ENCODE peak calls at places on chromosome 3, in four cellular contexts. One of them, this sample, is unnamed.
A peak's percentile ranks its signal among the peaks of the same experiment; 100 is the strongest.

GRCh38 chr3:25582242-25582641 is 82.5 kb downstream of the TOP2B start:
- DNase-seq in OCI-LY7: no peak
- DNase-seq in IMR-90: peak; percentile 96
- DNase-seq in Peyer's patch: no peak
- DNase-seq in this sample: no peak

GRCh38 chr3:62604301-62604700 is 231.0 kb upstream of the FEZF2 start:
- DNase-seq in OCI-LY7: no peak
- DNase-seq in IMR-90: peak; percentile 88
- DNase-seq in Peyer's patch: no peak
- DNase-seq in this sample: no peak

GRCh38 chr3:105806361-105806760 is 62.5 kb downstream of the CBLB start:
- DNase-seq in OCI-LY7: no peak
- DNase-seq in IMR-90: peak; percentile 30
- DNase-seq in Peyer's patch: no peak
- DNase-seq in this sample: peak; percentile 79

GRCh38 chr3:70726096-70726745 is 413.8 kb upstream of the MDFIC2 start:
- DNase-seq in OCI-LY7: no peak
- DNase-seq in IMR-90: peak; percentile 3
- DNase-seq in Peyer's patch: no peak
- DNase-seq in this sample: no peak

GRCh38 chr3:87207500-87207899 is 19.6 kb upstream of the CHMP2B start:
- DNase-seq in OCI-LY7: no peak
- DNase-seq in IMR-90: no peak
- DNase-seq in Peyer's patch: no peak
- DNase-seq in this sample: no peak

GRCh38 chr3:106542101-106542769 is 673.4 kb upstream of the CBLB start:
- DNase-seq in OCI-LY7: no peak
- DNase-seq in IMR-90: peak; percentile 55
- DNase-seq in Peyer's patch: no peak
- DNase-seq in this sample: no peak

GRCh38 chr3:64329037-64329436 is 103.8 kb upstream of the PRICKLE2 start:
- DNase-seq in OCI-LY7: peak; percentile 4
- DNase-seq in IMR-90: no peak
- DNase-seq in Peyer's patch: no peak
- DNase-seq in this sample: no peak

GRCh38 chr3:156522673-156523072 is 32.2 kb downstream of the SSR3 start:
- DNase-seq in OCI-LY7: no peak
- DNase-seq in IMR-90: no peak
- DNase-seq in Peyer's patch: no peak
- DNase-seq in this sample: no peak

GRCh38 chr3:37054370-37054769 is 61.1 kb downstream of the MLH1 start:
- DNase-seq in OCI-LY7: peak; percentile 22
- DNase-seq in IMR-90: peak; percentile 46
- DNase-seq in Peyer's patch: no peak
- DNase-seq in this sample: no peak

GRCh38 chr3:127632441-127632840 is 3.5 kb downstream of the PODXL2 start:
- DNase-seq in OCI-LY7: no peak
- DNase-seq in IMR-90: no peak
- DNase-seq in Peyer's patch: no peak
- DNase-seq in this sample: no peak

GRCh38 chr3:179464296-179465092 is 13.2 kb upstream of the GNB4 start:
- DNase-seq in OCI-LY7: no peak
- DNase-seq in IMR-90: no peak
- DNase-seq in Peyer's patch: no peak
- DNase-seq in this sample: no peak

GRCh38 chr3:11220230-11220629 is 52.0 kb upstream of the ATG7 start:
- DNase-seq in OCI-LY7: no peak
- DNase-seq in IMR-90: no peak
- DNase-seq in Peyer's patch: no peak
- DNase-seq in this sample: no peak

GRCh38 chr3:144033863-144034262 is 62.2 kb downstream of the DIPK2A start:
- DNase-seq in OCI-LY7: no peak
- DNase-seq in IMR-90: no peak
- DNase-seq in Peyer's patch: no peak
- DNase-seq in this sample: no peak

GRCh38 chr3:124768812-124769211 is 38.6 kb downstream of the UMPS start:
- DNase-seq in OCI-LY7: no peak
- DNase-seq in IMR-90: no peak
- DNase-seq in Peyer's patch: peak; percentile 59
- DNase-seq in this sample: no peak

GRCh38 chr3:151316267-151316991 is at the start of gene GPR87:
- DNase-seq in OCI-LY7: no peak
- DNase-seq in IMR-90: peak; percentile 49
- DNase-seq in Peyer's patch: no peak
- DNase-seq in this sample: no peak

GRCh38 chr3:105827101-105827634 is 41.6 kb downstream of the CBLB start:
- DNase-seq in OCI-LY7: no peak
- DNase-seq in IMR-90: no peak
- DNase-seq in Peyer's patch: no peak
- DNase-seq in this sample: no peak

GRCh38 chr3:178306427-178307115 is 229.7 kb upstream of the KCNMB2 start:
- DNase-seq in OCI-LY7: no peak
- DNase-seq in IMR-90: no peak
- DNase-seq in Peyer's patch: no peak
- DNase-seq in this sample: no peak

GRCh38 chr3:156298938-156299337 is 178.6 kb downstream of the KCNAB1 start:
- DNase-seq in OCI-LY7: no peak
- DNase-seq in IMR-90: no peak
- DNase-seq in Peyer's patch: peak; percentile 62
- DNase-seq in this sample: no peak

GRCh38 chr3:116663161-116663885 is 46.3 kb upstream of the TUSC7 start:
- DNase-seq in OCI-LY7: no peak
- DNase-seq in IMR-90: no peak
- DNase-seq in Peyer's patch: no peak
- DNase-seq in this sample: no peak

GRCh38 chr3:76500746-76501275 is 539.1 kb upstream of the ROBO2 start:
- DNase-seq in OCI-LY7: no peak
- DNase-seq in IMR-90: peak; percentile 46
- DNase-seq in Peyer's patch: no peak
- DNase-seq in this sample: no peak

GRCh38 chr3:99751649-99752048 is 66.0 kb upstream of the CMSS1 start:
- DNase-seq in OCI-LY7: no peak
- DNase-seq in IMR-90: peak; percentile 89
- DNase-seq in Peyer's patch: no peak
- DNase-seq in this sample: no peak

GRCh38 chr3:162491957-162492356 is 995.3 kb downstream of the OTOL1 start:
- DNase-seq in OCI-LY7: no peak
- DNase-seq in IMR-90: peak; percentile 36
- DNase-seq in Peyer's patch: no peak
- DNase-seq in this sample: no peak

GRCh38 chr3:21795152-21795837 is 44.3 kb upstream of the ZNF385D start:
- DNase-seq in OCI-LY7: no peak
- DNase-seq in IMR-90: no peak
- DNase-seq in Peyer's patch: no peak
- DNase-seq in this sample: no peak

GRCh38 chr3:48372862-48373435 is 930 bp downstream of the FBXW12 start:
- DNase-seq in OCI-LY7: no peak
- DNase-seq in IMR-90: no peak
- DNase-seq in Peyer's patch: no peak
- DNase-seq in this sample: no peak
- H3K4me3 ChIP-seq in OCI-LY7: no peak overlapping the region
- H3K4me3 ChIP-seq in IMR-90: no peak overlapping the region
- H3K4me3 ChIP-seq in Peyer's patch: no peak overlapping the region
- H3K4me3 ChIP-seq in this sample: no peak overlapping the region

DNA sequence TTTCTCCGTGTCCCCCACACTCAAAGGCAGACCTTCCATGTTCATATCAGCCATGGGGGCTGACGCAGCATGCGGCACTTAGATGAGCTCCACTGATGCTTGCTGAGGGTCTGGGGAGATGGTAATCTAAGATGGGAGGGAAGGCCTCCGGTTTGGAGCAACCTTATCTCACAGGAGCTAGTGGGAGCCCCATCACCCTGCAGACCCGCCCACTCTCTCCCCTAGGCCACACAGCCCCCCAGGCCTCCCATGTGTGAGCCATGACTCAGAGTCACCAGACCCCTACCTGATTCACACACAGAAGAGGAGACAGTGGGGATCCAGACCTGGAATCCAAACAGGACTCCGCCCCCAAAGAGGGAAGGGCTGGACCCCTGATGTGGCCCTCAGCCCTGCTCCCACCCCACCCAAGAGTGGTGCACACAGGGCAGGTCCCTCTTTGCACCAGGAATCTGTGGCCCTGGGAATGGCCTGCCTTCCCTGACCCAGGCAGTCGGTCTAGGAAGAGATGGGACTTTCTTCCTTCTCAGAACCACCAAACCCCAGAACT is 97.4 kb downstream of the ADCY5 start:
- DNase-seq in OCI-LY7: no peak
- DNase-seq in IMR-90: no peak
- DNase-seq in Peyer's patch: no peak
- DNase-seq in this sample: no peak
- H3K4me1 ChIP-seq in OCI-LY7: no peaks in the 10 kb centered on the region
- H3K4me1 ChIP-seq in IMR-90: no peaks in the 10 kb centered on the region
- H3K4me1 ChIP-seq in Peyer's patch: no peaks in the 10 kb centered on the region
- H3K4me1 ChIP-seq in this sample: no peaks in the 10 kb centered on the region

GRCh38 chr3:129016366-129016724 is 15.2 kb downstream of the EFCC1 start:
- DNase-seq in OCI-LY7: peak; percentile 90
- DNase-seq in IMR-90: no peak
- DNase-seq in Peyer's patch: peak; percentile 89
- DNase-seq in this sample: peak; percentile 54
- H3K4me3 ChIP-seq in OCI-LY7: no peak overlapping the region
- H3K4me3 ChIP-seq in IMR-90: no peak overlapping the region
- H3K4me3 ChIP-seq in Peyer's patch: peak overlapping the region; percentile 9
- H3K4me3 ChIP-seq in this sample: peak overlapping the region; percentile 41

GRCh38 chr3:4533489-4534443 is 40.6 kb downstream of the ITPR1 start:
- DNase-seq in OCI-LY7: no peak
- DNase-seq in IMR-90: no peak
- DNase-seq in Peyer's patch: no peak
- DNase-seq in this sample: no peak
- H3K4me1 ChIP-seq in OCI-LY7: no peaks in the 10 kb centered on the region
- H3K4me1 ChIP-seq in IMR-90: no peaks in the 10 kb centered on the region
- H3K4me1 ChIP-seq in Peyer's patch: no peaks in the 10 kb centered on the region
- H3K4me1 ChIP-seq in this sample: no peaks in the 10 kb centered on the region

DNA sequence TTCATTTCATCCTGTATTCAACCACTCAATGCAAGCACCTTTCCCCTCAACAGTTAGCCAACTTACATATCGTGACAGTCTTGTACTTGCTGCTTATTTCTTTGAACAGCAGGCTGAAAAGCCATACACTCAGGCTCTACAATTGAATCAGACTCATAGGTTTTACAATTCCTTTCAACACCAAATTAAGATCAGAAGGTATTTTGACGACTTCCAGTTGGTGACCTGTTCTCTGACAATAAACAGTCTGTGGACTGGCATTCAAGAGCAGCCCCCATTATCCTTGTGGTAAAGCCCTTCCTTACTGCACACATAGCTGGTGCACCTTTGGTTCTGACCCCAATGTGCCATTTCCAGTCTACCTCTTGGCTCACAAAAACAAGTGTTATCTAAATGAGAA is 140.0 kb upstream of the MB21D2 start:
- DNase-seq in OCI-LY7: no peak
- DNase-seq in IMR-90: no peak
- DNase-seq in Peyer's patch: no peak
- DNase-seq in this sample: no peak
- H3K4me3 ChIP-seq in OCI-LY7: no peak overlapping the region
- H3K4me3 ChIP-seq in IMR-90: no peak overlapping the region
- H3K4me3 ChIP-seq in Peyer's patch: no peak overlapping the region
- H3K4me3 ChIP-seq in this sample: no peak overlapping the region

GRCh38 chr3:185728630-185729334 is 96.1 kb downstream of the IGF2BP2 start:
- DNase-seq in OCI-LY7: no peak
- DNase-seq in IMR-90: no peak
- DNase-seq in Peyer's patch: no peak
- DNase-seq in this sample: no peak

GRCh38 chr3:185726254-185726967 is 98.4 kb downstream of the IGF2BP2 start:
- DNase-seq in OCI-LY7: no peak
- DNase-seq in IMR-90: no peak
- DNase-seq in Peyer's patch: no peak
- DNase-seq in this sample: no peak

GRCh38 chr3:185730550-185730949 is 94.3 kb downstream of the IGF2BP2 start:
- DNase-seq in OCI-LY7: no peak
- DNase-seq in IMR-90: no peak
- DNase-seq in Peyer's patch: no peak
- DNase-seq in this sample: no peak

GRCh38 chr3:185727873-185728272 is 97.0 kb downstream of the IGF2BP2 start:
- DNase-seq in OCI-LY7: no peak
- DNase-seq in IMR-90: no peak
- DNase-seq in Peyer's patch: no peak
- DNase-seq in this sample: no peak

DNA sequence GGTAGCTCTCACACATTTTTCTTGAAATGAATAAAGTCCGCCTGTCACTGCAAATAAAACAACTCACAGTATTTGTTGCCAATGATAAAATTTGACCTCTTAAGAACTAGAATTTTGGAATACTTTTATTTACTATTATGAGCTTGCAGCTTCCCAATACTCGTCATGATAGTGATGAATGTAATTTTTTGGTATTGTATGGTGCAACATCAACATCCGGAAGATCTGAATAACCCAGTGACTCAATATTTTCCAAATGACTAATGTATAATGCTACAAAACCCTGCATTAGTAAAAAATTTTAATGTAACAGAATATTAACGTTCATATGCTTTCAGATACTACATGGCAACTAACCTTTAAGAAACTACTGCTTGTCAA is 95.5 kb downstream of the IGF2BP2 start:
- DNase-seq in OCI-LY7: no peak
- DNase-seq in IMR-90: peak; percentile 88
- DNase-seq in Peyer's patch: no peak
- DNase-seq in this sample: no peak
- H3K4me1 ChIP-seq in OCI-LY7: no peaks in the 10 kb centered on the region
- H3K4me1 ChIP-seq in IMR-90: peaks cover 32% of the 10 kb centered on the region
- H3K4me1 ChIP-seq in Peyer's patch: no peaks in the 10 kb centered on the region
- H3K4me1 ChIP-seq in this sample: no peaks in the 10 kb centered on the region

DNA sequence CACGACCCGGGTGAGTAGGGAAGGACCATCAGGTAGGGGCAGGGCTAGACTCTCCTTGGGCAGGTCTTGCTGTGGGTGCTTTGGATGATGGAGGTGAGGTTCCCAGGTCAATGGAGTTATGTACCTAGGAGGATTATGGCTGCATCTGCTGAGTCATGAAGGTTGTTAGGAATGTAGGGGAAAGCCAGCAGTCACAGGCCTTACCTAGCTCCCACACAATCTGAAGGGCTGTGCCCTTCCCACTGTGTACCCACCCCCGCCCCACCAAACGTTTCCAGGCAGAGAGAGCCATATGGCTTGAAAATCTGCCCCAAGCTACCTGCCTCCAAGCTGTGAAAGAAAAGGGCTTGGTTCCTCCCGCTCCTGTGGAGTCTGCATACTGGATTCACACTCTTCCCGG is 573.4 kb upstream of the DPPA4 start:
- DNase-seq in OCI-LY7: no peak
- DNase-seq in IMR-90: no peak
- DNase-seq in Peyer's patch: no peak
- DNase-seq in this sample: no peak
- H3K4me3 ChIP-seq in OCI-LY7: no peak overlapping the region
- H3K4me3 ChIP-seq in IMR-90: no peak overlapping the region
- H3K4me3 ChIP-seq in Peyer's patch: no peak overlapping the region
- H3K4me3 ChIP-seq in this sample: no peak overlapping the region

GRCh38 chr3:172128852-172129251 is 89.5 kb downstream of the FNDC3B start:
- DNase-seq in OCI-LY7: no peak
- DNase-seq in IMR-90: no peak
- DNase-seq in Peyer's patch: no peak
- DNase-seq in this sample: no peak

GRCh38 chr3:172127929-172128580 is 88.7 kb downstream of the FNDC3B start:
- DNase-seq in OCI-LY7: no peak
- DNase-seq in IMR-90: no peak
- DNase-seq in Peyer's patch: no peak
- DNase-seq in this sample: no peak

GRCh38 chr3:172129534-172129867 is 90.1 kb downstream of the FNDC3B start:
- DNase-seq in OCI-LY7: no peak
- DNase-seq in IMR-90: no peak
- DNase-seq in Peyer's patch: no peak
- DNase-seq in this sample: no peak

GRCh38 chr3:172131746-172132145 is 92.4 kb downstream of the FNDC3B start:
- DNase-seq in OCI-LY7: no peak
- DNase-seq in IMR-90: no peak
- DNase-seq in Peyer's patch: no peak
- DNase-seq in this sample: no peak

GRCh38 chr3:172129868-172130751 is 90.7 kb downstream of the FNDC3B start:
- DNase-seq in OCI-LY7: no peak
- DNase-seq in IMR-90: peak; percentile 99
- DNase-seq in Peyer's patch: peak; percentile 91
- DNase-seq in this sample: peak; percentile 72
- H3K4me1 ChIP-seq in OCI-LY7: peaks cover 15% of the 10 kb centered on the region
- H3K4me1 ChIP-seq in IMR-90: peaks cover 30% of the 10 kb centered on the region
- H3K4me1 ChIP-seq in Peyer's patch: no peaks in the 10 kb centered on the region
- H3K4me1 ChIP-seq in this sample: peaks cover 58% of the 10 kb centered on the region